ENCODE peak calls at places on chromosome 5, in four cellular contexts. K, V, C and E are unnamed samples.

GRCh38 chr5:57246426-57246825 is 72.6 kb downstream of the GPBP1 start:
- DNase-seq in K (no peak), V (no peak), C (no peak), E (no peak)

GRCh38 chr5:169164481-169164925 is 136.4 kb downstream of the SLIT3 start:
- DNase-seq in K (peak), V (no peak), C (no peak), E (no peak)

GRCh38 chr5:14580037-14581034 is 1.3 kb upstream of the OTULINL start:
- DNase-seq in K (no peak), V (peak), C (peak), E (no peak)

GRCh38 chr5:88944751-88945507 is 61.9 kb upstream of the MEF2C start:
- DNase-seq in K (peak), V (no peak), C (peak), E (no peak)

GRCh38 chr5:72046106-72046505 is 61.2 kb upstream of the MAP1B start:
- DNase-seq in K (peak), V (no peak), C (no peak), E (no peak)

GRCh38 chr5:18745591-18745987 is 1111.3 kb downstream of the TAF11L14 start:
- DNase-seq in K (peak), V (no peak), C (peak), E (peak)

GRCh38 chr5:176447538-176447981 is 625 bp upstream of the FAF2 start:
- DNase-seq in K (no peak), V (no peak), C (no peak), E (no peak)

GRCh38 chr5:50751064-50751657 is 84.7 kb downstream of the PARP8 start:
- DNase-seq in K (peak), V (peak), C (peak), E (peak)

GRCh38 chr5:16709691-16710420 is 93.1 kb upstream of the RETREG1 start:
- DNase-seq in K (no peak), V (no peak), C (no peak), E (no peak)

GRCh38 chr5:96968074-96968473 is 32.2 kb downstream of the LNPEP start:
- DNase-seq in K (peak), V (peak), C (no peak), E (no peak)

GRCh38 chr5:72392326-72392733 is 72.2 kb downstream of the PTCD2 start:
- DNase-seq in K (no peak), V (no peak), C (no peak), E (no peak)

GRCh38 chr5:50325237-50325832 is 115.8 kb downstream of the EMB start:
- DNase-seq in K (peak), V (peak), C (peak), E (peak)

GRCh38 chr5:179866241-179867078 is 7.8 kb upstream of the MRNIP start:
- DNase-seq in K (no peak), V (no peak), C (peak), E (peak)

GRCh38 chr5:153496835-153497234 is 6.4 kb downstream of the GRIA1 start:
- DNase-seq in K (peak), V (peak), C (peak), E (peak)

DNA sequence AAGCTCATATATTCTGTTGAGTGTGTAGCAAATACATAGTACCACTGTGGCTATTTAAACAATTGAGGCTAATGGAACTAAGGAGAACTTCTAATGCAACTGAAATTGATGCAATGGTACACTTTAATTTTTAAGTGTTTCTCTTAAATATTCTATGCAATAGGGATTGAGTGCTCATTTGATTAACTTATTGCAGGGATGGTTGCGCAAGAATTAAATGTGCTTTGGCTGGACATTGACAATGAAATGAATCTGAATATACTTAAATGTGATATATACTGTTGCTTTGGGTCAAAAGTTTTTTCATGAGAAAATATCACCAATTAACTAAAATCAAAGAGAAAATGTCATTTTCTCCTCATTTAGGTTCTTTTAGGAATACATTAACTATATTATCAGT is 227.1 kb downstream of the ARL15 start:
- DNase-seq in K (no peak), V (no peak), C (no peak), E (no peak)
- TF ChIP-seq CTCF in K (no peak), V (no peak), C (no peak), E (no peak)

DNA sequence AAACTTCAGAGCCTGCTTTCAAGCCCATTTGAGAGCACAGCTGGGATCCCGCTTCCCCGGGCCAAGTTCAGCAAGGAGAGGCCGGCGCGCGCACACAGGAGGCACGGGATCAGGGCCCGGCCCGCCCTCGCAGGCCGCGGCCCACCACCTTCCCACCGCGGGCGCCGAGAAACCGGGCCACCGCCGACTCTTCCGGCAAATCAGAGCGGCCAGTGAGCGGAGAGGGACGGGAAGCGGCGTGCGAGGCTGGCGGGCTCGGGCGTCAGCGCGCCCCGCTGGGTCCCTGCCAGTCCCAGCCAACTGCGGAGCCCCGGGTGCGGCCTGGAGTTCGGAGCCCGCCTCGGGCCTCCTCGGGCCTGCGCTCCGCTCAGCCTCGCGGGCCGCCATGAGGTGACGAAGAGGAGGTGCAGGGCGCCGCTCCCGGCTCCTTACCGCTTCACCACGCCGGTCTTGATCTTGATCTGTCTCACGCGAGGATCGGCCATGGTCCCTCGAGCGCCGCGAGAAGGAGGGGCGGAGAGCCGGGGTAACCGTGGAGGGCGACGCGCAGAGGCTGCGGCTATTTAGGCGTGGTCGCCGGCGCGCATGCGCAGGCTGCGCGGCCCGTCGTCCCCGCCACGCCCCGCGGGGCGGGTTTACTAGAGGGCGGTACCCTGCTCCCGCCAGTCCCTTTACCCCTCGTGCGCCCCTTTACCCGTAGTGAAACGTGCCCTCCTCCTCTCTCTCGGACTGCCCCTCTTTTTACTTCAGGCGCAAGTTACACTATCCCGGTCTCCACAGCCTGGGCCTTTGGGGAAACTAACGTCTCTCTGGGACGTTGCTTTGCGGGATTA is at the start of gene TBCA:
- DNase-seq in K (peak), V (peak), C (peak), E (peak)
- TF ChIP-seq CTCF in K (no peak), V (peak), C (no peak), E (peak)

GRCh38 chr5:54066433-54066832 is 243.9 kb downstream of the ARL15 start:
- DNase-seq in K (no peak), V (no peak), C (no peak), E (no peak)
- TF ChIP-seq CTCF in K (no peak), V (no peak), C (no peak), E (no peak)

GRCh38 chr5:150272531-150272930 is 17.0 kb downstream of the CAMK2A start:
- DNase-seq in K (peak), V (peak), C (peak), E (peak)
- TF ChIP-seq CTCF in K (peak), V (peak), C (peak), E (peak)

GRCh38 chr5:112546946-112547647 is 128.0 kb upstream of the EPB41L4A start:
- DNase-seq in K (no peak), V (no peak), C (no peak), E (no peak)

GRCh38 chr5:112548246-112548982 is 129.3 kb upstream of the EPB41L4A start:
- DNase-seq in K (peak), V (peak), C (no peak), E (peak)

GRCh38 chr5:112549127-112549526 is 130.1 kb upstream of the EPB41L4A start:
- DNase-seq in K (no peak), V (no peak), C (no peak), E (no peak)

GRCh38 chr5:112551437-112552018 is 132.5 kb upstream of the EPB41L4A start:
- DNase-seq in K (peak), V (peak), C (peak), E (peak)

DNA sequence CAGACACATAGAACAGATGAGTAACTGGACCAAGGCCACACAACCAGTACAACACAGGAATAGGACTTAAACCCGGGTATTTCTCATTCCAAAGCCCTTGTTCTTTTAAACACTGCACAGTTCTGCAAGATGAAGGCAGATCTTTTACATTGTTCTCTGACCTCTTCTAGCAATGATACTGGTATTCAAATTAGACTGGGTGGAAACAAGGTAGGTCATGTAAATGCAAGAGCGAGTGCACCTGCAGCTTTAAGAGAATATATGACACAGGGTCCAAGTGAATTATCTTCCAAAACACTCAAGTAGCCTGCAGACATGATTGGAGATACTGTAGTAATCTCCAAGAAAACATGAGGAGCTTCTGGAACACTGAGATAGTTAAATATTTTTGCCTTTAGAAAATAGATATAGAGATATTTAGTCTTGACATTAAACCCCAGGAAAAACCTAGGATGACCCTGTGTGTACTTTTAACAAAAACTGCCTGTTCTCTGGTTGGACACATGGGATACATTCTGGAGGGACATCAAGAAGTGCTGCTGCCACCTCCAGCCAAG is 130.6 kb upstream of the EPB41L4A start:
- DNase-seq in K (no peak), V (no peak), C (no peak), E (no peak)
- TF ChIP-seq CTCF in K (no peak), V (no peak), C (no peak), E (no peak)

GRCh38 chr5:141199359-141200235 is at the start of gene PCDHB11:
- DNase-seq in K (peak), V (no peak), C (peak), E (no peak)
- TF ChIP-seq CTCF in K (no peak), V (peak), C (peak), E (no peak)